ENCODE peak calls at places on chromosomes 2 and 18, in ten cellular contexts. N is DND-41; E is bronchial epithelial cell; Z is PC-9; X is heart right ventricle; Q is IMR-90; I is stomach; V is HCT116; U is hepatocyte; A is CD8-positive, alpha-beta T cell. P is an unnamed sample. For H3K36me3, the result is how much of the 10 kb centered on the place peaks cover.

GRCh38 chr2:241153616-241154015 is 3.3 kb downstream of the PPP1R7 start:
- DNase-seq in N (peak), Z (no peak), Q (peak), E (peak), V (no peak), I (no peak), A (no peak), X (no peak), U (no peak), P (peak)

GRCh38 chr2:43210467-43211303 is 15.7 kb downstream of the ZFP36L2 start:
- DNase-seq in N (peak), Z (no peak), X (no peak), A (no peak), E (peak), U (peak), I (peak), Q (peak), V (no peak), P (no peak)

GRCh38 chr2:118307864-118308263 is 219.6 kb downstream of the INSIG2 start:
- DNase-seq in V (no peak), Z (no peak), N (no peak), X (no peak), Q (no peak), E (no peak), I (no peak), U (no peak), A (no peak), P (no peak)

GRCh38 chr2:100786297-100786658 is 33.7 kb upstream of the NPAS2 start:
- DNase-seq in N (no peak), A (no peak), E (peak), I (peak), Q (peak), U (no peak), V (no peak), Z (peak), X (peak), P (peak)

GRCh38 chr2:140526575-140526974 is 1604.2 kb downstream of the LRP1B start:
- DNase-seq in N (no peak), Z (peak), A (no peak), Q (no peak), E (peak), V (peak), X (no peak), I (no peak), U (no peak), P (peak)

GRCh38 chr2:41917587-41917986 is 130.2 kb upstream of the PKDCC start:
- DNase-seq in Q (no peak), E (no peak), I (no peak), U (no peak), N (no peak), A (no peak), V (no peak), Z (no peak), X (no peak), P (no peak)

GRCh38 chr2:148106331-148106730 is 85.4 kb downstream of the MBD5 start:
- DNase-seq in U (no peak), Q (no peak), E (no peak), N (no peak), Z (no peak), X (no peak), A (no peak), I (no peak), V (no peak), P (no peak)

GRCh38 chr2:118936286-118936685 is 5.7 kb upstream of the MARCO start:
- DNase-seq in A (no peak), U (no peak), X (no peak), Q (no peak), V (no peak), N (no peak), E (no peak), I (no peak), Z (no peak), P (no peak)

GRCh38 chr2:9146656-9147055 is 60.0 kb upstream of the ASAP2 start:
- DNase-seq in N (no peak), Z (peak), Q (no peak), U (no peak), V (no peak), E (no peak), A (no peak), X (no peak), I (no peak), P (no peak)

GRCh38 chr2:236574424-236575145 is 5.0 kb downstream of the ACKR3 start:
- DNase-seq in N (no peak), Q (no peak), V (no peak), I (no peak), X (no peak), Z (no peak), E (peak), U (no peak), A (no peak), P (no peak)

GRCh38 chr2:70939001-70939846 is 3.5 kb downstream of the ATP6V1B1 start:
- DNase-seq in I (no peak), E (no peak), N (no peak), A (no peak), U (peak), X (no peak), Z (no peak), V (no peak), Q (no peak), P (no peak)

DNA sequence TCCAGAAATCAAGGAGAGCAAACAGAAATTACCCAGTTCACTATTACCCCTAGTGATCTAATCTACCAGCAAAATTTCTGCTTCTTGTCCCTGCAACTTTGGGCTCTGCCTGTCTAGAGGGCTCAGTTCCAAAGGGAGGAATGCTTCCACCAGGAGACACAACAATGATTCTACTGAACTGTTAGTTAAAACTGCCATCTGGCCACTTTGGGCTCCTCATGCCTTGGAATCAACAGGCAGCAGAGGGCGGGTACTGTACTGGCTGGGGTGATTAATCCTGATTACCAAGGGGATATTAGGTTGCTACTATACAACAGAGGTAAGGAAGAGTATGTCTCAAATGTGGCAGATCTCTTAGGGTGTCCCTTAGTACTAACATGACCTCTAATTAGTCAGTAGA is 21.5 kb downstream of the HADHA start:
- DNase-seq in U (no peak), I (no peak), V (no peak), X (no peak), E (no peak), Z (no peak), N (no peak), Q (no peak), A (no peak), P (no peak)
- H3K36me3 ChIP-seq in U (under half), I (half or more), V (under half), X (under half), E (under half), Z (under half), N (half or more), Q (under half), A (under half), P (under half)

DNA sequence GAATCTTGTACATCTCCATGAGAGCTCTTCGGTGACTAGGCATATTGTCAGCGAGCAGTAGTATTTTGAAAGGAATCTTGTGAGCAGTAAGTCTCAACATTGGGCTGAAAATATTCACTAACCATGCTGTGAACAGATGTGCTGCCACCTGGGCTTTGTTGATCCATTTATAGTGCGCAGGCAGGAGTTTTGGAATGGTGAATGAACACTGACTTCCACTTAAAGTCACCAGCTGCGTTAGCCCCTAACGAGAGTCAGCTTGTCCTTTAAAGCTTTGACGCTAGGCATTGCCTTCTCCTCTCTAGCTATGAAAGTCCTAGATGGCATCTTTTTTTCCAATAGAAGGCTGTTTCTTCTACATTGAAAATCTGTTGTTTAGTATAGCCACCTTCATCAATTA is 4.1 kb downstream of the ASB1 start:
- DNase-seq in X (no peak), N (no peak), U (no peak), V (no peak), E (no peak), I (no peak), A (no peak), Q (no peak), Z (no peak), P (no peak)
- H3K36me3 ChIP-seq in X (under half), N (half or more), U (under half), V (under half), E (under half), I (under half), A (under half), Q (under half), Z (under half), P (under half)

DNA sequence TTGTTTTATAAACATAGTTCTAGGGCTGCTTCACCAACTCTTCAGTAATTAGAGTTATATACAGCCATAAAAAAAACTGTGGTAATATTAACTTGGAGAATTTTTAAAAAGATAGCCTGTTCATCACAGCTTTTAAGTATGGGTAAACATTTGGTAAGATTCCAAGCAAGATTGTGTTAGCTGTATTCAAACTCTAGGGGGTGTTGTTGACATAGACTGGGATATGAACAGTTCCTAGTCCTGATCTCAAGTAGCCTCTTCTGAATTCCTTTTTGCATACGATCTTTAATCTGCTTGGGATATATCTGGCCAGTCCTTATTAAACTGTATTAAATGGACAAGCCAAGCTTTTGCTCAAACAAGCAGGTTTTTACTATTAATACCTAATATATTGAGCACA is 13.4 kb downstream of the NOP58 start:
- DNase-seq in U (peak), Z (peak), A (no peak), Q (peak), I (no peak), V (no peak), N (no peak), X (no peak), E (peak), P (peak)
- H3K36me3 ChIP-seq in U (under half), Z (under half), A (under half), Q (under half), I (half or more), V (half or more), N (half or more), X (under half), E (under half), P (under half)

DNA sequence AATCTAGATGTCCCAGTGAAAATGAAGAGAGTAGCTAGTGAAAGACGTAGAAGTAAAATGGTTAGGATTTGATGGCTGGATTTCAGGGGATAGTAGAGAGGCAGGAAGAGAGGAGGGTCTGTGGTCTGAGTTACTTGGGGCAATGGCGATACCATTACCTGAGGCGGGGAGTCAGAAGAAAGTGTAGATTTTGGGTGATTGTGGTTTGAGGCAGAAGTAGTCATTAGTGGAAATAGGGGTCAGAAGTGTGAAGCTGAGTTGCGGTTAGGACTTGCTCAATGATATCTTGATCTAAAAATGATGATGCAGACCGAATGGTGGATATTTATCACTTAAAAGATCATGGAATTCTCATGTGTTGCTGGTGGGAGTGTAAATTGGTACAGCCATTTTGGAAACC is 41.0 kb downstream of the CEP192 start:
- DNase-seq in Z (no peak), N (no peak), Q (no peak), E (no peak), U (no peak), A (no peak), V (no peak), I (no peak), X (no peak), P (no peak)
- H3K36me3 ChIP-seq in Z (under half), N (half or more), Q (under half), E (under half), U (under half), A (under half), V (under half), I (half or more), X (under half), P (under half)

DNA sequence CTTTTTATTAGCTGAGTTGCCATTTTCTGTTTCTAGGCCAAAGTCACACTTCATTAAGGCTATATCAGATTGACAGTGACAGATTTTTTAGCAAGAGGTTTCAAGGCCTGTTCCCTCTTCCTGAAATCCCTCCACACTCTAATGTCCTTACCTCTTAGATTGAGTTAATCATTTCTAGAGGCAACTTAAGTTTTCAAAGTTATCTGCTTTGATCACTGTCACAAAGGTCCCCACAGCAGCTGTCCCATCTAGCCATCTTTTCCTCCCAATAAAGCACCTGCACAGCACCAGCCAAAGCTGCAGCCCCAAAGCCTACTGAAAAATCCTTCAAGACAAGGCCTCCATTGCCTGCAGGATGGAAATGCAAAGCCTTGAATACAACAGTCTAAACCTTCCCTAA is 13.4 kb downstream of the AMMECR1L start:
- DNase-seq in Z (no peak), V (no peak), I (no peak), U (no peak), E (no peak), A (no peak), N (no peak), X (no peak), Q (no peak), P (no peak)
- H3K36me3 ChIP-seq in Z (half or more), V (under half), I (half or more), U (under half), E (under half), A (under half), N (half or more), X (under half), Q (under half), P (under half)